ENCODE peak calls at places on chromosomes 11 and 22, in four cellular contexts. K is stomach, J is SK-N-SH, P is upper lobe of left lung. Y is an unnamed sample.
A peak's percentile ranks its signal among the peaks of the same experiment; 100 is the strongest.

GRCh38 chr22:35638408-35638807 is 9.8 kb upstream of the APOL6 start:
- DNase-seq in K (no peak), J (peak; percentile 89), P (peak; percentile 91), Y (peak; percentile 71)

GRCh38 chr11:60842688-60843605 is 1.0 kb downstream of the CCDC86 start:
- DNase-seq in K (no peak), J (no peak), P (no peak), Y (no peak)

GRCh38 chr11:31045335-31045734 is 324.2 kb downstream of the DCDC1 start:
- DNase-seq in K (no peak), J (peak; percentile 36), P (no peak), Y (no peak)

GRCh38 chr11:36464720-36465119 is 45.4 kb downstream of the TRAF6 start:
- DNase-seq in K (no peak), J (no peak), P (no peak), Y (no peak)

GRCh38 chr11:65150513-65151271 is 16.4 kb upstream of the SYVN1 start:
- DNase-seq in K (peak; percentile 86), J (peak; percentile 82), P (peak; percentile 65), Y (peak; percentile 89)

GRCh38 chr11:72705442-72706365 is 31.5 kb upstream of the PDE2A start:
- DNase-seq in K (no peak), J (no peak), P (peak; percentile 64), Y (no peak)

GRCh38 chr11:111176603-111177002 is 68.9 kb upstream of the POU2AF2 start:
- DNase-seq in K (no peak), J (no peak), P (no peak), Y (no peak)

GRCh38 chr11:115522302-115522701 is 18.1 kb upstream of the CADM1 start:
- DNase-seq in K (no peak), J (no peak), P (no peak), Y (no peak)

GRCh38 chr11:21185959-21186358 is 516.6 kb downstream of the NELL1 start:
- DNase-seq in K (no peak), J (no peak), P (no peak), Y (no peak)

GRCh38 chr11:47270331-47271271 is 668 bp downstream of the MADD start:
- DNase-seq in K (no peak), J (peak; percentile 63), P (no peak), Y (peak; percentile 34)

GRCh38 chr11:4769838-4770237 is at the start of gene OR51F1:
- DNase-seq in K (no peak), J (no peak), P (no peak), Y (no peak)

GRCh38 chr11:19209617-19210016 is 7.8 kb upstream of the CSRP3 start:
- DNase-seq in K (no peak), J (no peak), P (no peak), Y (no peak)

GRCh38 chr11:6757373-6757967 is 14.3 kb downstream of the OR2AG2 start:
- DNase-seq in K (peak; percentile 63), J (peak; percentile 27), P (no peak), Y (peak; percentile 60)

GRCh38 chr22:29344137-29344536 is 28.6 kb upstream of the RASL10A start:
- DNase-seq in K (peak; percentile 88), J (peak; percentile 76), P (no peak), Y (peak; percentile 45)

GRCh38 chr22:36493690-36494110 is 12.3 kb upstream of the TXN2 start:
- DNase-seq in K (no peak), J (no peak), P (peak; percentile 67), Y (peak; percentile 61)

GRCh38 chr11:94417386-94417987 is 16.3 kb upstream of the GPR83 start:
- DNase-seq in K (no peak), J (peak; percentile 26), P (no peak), Y (no peak)

GRCh38 chr11:44320289-44320973 is 10.5 kb upstream of the ALX4 start:
- DNase-seq in K (no peak), J (no peak), P (no peak), Y (no peak)

GRCh38 chr22:44714703-44715350 is 12.8 kb downstream of the PRR5 start:
- DNase-seq in K (no peak), J (no peak), P (peak; percentile 70), Y (no peak)

GRCh38 chr11:95338430-95338991 is 107.5 kb upstream of the SESN3 start:
- DNase-seq in K (no peak), J (no peak), P (no peak), Y (peak; percentile 34)

GRCh38 chr22:49957826-49958461 is 2.6 kb upstream of the PIM3 start:
- DNase-seq in K (peak; percentile 45), J (no peak), P (no peak), Y (peak; percentile 44)

DNA sequence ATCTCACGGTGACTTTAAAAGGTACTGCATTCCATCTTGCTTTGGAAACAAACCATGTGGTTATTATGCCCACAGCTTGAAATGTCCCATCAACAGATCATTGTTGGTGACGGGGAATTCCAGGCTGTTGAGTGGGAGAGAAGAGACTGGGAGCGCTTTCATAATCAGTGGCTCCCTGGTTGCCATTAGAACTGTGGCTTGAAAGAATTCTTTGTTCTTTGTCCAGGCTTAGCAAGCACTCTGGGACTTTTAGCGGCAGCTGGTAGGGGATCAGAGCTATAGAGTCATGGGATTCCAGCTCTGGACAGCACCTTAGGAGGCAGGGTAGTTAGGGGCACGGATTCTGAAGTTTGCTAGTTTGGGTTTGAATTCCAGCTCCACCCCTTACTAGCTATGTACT is 22.0 kb downstream of the MMP20 start:
- DNase-seq in K (no peak), J (no peak), P (no peak), Y (no peak)
- TF ChIP-seq EP300 in K (no peak), J (peak; percentile 62), P (no peak), Y (no peak)

GRCh38 chr11:63918576-63919171 is 1.7 kb upstream of the RCOR2 start:
- DNase-seq in K (no peak), J (peak; percentile 56), P (no peak), Y (no peak)
- H3K4me3 ChIP-seq in K (peak overlapping the region; percentile 50), J (no peak overlapping the region), P (no peak overlapping the region), Y (peak overlapping the region; percentile 44)

DNA sequence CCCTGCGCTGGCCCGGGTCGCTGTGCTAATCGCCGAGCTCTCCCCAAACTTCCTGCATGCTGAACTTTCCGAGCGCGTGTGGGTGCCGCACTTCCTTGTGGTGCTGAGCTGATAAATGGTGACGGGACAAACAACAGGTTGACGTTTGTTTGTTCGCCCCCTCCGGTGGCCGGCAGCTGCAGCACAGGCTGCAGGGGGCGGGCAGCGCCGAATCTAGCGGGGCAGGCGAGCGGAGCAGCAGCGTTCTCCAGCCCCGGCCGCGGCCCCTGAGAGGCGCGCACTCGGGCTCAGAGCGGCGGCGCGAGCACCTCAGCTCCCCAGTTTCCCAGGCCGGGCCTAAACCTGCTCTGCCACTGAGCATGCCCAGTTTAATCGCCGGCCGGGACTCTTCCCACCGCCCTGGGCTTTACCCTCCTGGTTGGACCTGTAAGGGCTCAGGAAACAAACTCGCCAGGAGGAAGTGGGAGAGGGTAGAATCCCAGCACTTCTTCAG is at the start of gene PDGFD:
- DNase-seq in K (peak; percentile 71), J (peak; percentile 86), P (peak; percentile 90), Y (peak; percentile 22)
- H3K27ac ChIP-seq in K (peak within 1 kb of the TSS; percentile 76), J (peak within 1 kb of the TSS; percentile 65), P (no peak within 1 kb of the TSS), Y (peak within 1 kb of the TSS; percentile 23)

GRCh38 chr11:77147668-77148321 is 19.7 kb downstream of the MYO7A start:
- DNase-seq in K (peak; percentile 44), J (no peak), P (peak; percentile 87), Y (peak; percentile 46)

GRCh38 chr11:77144196-77144853 is 16.3 kb downstream of the MYO7A start:
- DNase-seq in K (no peak), J (no peak), P (no peak), Y (no peak)

GRCh38 chr11:77144854-77145428 is 16.9 kb downstream of the MYO7A start:
- DNase-seq in K (peak; percentile 31), J (no peak), P (no peak), Y (peak; percentile 73)

GRCh38 chr11:77147036-77147315 is 18.9 kb downstream of the MYO7A start:
- DNase-seq in K (no peak), J (no peak), P (no peak), Y (no peak)

DNA sequence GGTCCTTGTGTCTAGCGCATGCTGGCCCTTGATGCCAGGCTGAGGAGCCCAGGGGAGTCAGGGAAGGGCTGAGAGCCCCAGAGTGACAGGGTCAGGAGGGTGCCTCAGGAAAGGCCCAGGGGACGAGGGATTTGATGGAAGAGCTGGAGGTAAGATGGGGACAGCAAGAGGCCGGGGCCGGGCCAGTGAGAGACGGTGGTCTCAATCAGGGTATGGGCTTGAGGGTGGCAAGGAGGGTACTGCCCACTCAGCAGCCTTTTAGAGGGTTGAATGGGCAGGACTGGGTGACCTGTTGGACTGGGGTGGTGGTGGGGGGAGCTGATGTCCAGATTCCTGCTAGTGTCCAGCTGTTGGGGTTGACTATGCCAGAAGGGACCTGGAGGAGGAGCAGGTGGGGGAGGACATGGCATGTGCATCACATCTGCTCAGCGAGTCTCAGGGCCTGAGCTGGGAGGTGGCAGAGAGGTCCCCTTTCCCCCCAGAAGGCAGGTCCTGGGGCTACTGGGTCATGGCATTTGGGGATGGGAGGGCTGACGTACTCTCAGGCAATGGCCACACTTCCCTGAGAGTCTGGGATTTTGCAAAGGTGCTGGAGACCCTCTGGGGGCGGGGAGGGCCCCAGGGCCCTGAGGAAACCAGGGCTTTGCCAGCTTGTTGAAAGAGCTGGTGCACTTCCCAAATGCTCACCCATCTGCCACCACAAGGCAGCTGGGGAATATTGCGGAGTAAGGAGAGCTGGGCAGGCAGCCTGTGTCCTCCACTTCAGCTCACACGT is 18.4 kb downstream of the MYO7A start:
- DNase-seq in K (no peak), J (no peak), P (no peak), Y (no peak)
- TF ChIP-seq EP300 in K (no peak), J (no peak), P (no peak), Y (no peak)

GRCh38 chr11:78420255-78420764 is 2.7 kb upstream of the GAB2 start:
- DNase-seq in K (peak; percentile 59), J (peak; percentile 70), P (no peak), Y (peak; percentile 72)
- H3K4me3 ChIP-seq in K (no peak overlapping the region), J (peak overlapping the region; percentile 27), P (no peak overlapping the region), Y (no peak overlapping the region)

GRCh38 chr11:122173074-122173450 is 57.0 kb upstream of the BLID start:
- DNase-seq in K (no peak), J (no peak), P (no peak), Y (no peak)

GRCh38 chr11:122175316-122175715 is 59.3 kb upstream of the BLID start:
- DNase-seq in K (no peak), J (no peak), P (no peak), Y (no peak)

GRCh38 chr11:122172352-122173073 is 56.5 kb upstream of the BLID start:
- DNase-seq in K (no peak), J (no peak), P (no peak), Y (no peak)

GRCh38 chr11:122170815-122171475 is 54.9 kb upstream of the BLID start:
- DNase-seq in K (no peak), J (no peak), P (no peak), Y (no peak)

DNA sequence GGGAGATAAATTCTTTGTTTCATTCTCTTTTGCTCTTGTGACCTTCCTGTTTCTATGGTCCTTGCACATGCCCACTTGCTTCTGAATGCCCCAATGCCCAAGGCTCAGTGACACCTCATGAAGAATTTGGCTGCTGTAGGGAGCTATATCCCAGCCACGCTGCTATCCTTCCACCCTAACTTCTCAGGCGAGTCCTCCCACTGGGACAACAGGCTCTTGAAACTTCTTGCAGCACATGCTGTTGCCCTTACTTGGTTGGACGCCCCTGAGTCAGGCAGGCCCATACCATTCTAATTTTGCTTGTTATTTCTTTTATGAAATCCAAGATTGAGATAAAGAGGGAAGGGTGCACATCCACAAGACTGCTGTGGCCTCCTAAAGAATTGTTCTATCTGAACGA is 57.6 kb upstream of the BLID start:
- DNase-seq in K (no peak), J (no peak), P (no peak), Y (no peak)
- H3K27ac ChIP-seq in K (no peak overlapping the region), J (peak overlapping the region; percentile 30), P (peak overlapping the region; percentile 5), Y (no peak overlapping the region)